ENCODE peak calls at places on chromosomes 13 and 19, in nine cellular contexts. W is left lung, V is psoas muscle, Z is GM23248, B is astrocyte, Q is suprapubic skin, D is IMR-90, I is fibroblast of lung, E is right lobe of liver. M is an unnamed sample.

GRCh38 chr13:80180745-80181144 is 160.2 kb downstream of the SPRY2 start:
- DNase-seq in W (no peak), V (no peak), Z (no peak), B (no peak), Q (no peak), D (no peak), I (no peak), E (no peak), M (no peak)

GRCh38 chr19:51027873-51028272 is 1.5 kb upstream of the KLK11 start:
- DNase-seq in W (no peak), V (no peak), Z (no peak), B (no peak), Q (no peak), D (no peak), I (no peak), E (no peak), M (no peak)

GRCh38 chr19:40411125-40411842 is 1.9 kb downstream of the PRX start:
- DNase-seq in W (no peak), V (peak; percentile 68), Z (no peak), B (no peak), Q (no peak), D (no peak), I (no peak), E (no peak), M (no peak)

GRCh38 chr13:97440598-97440997 is 6.6 kb downstream of the RAP2A start:
- DNase-seq in W (no peak), V (no peak), Z (peak; percentile 57), B (peak; percentile 29), Q (no peak), D (peak; percentile 44), I (no peak), E (no peak), M (no peak)

GRCh38 chr19:31985001-31985605 is 360.3 kb upstream of the ZNF507 start:
- DNase-seq in W (no peak), V (no peak), Z (no peak), B (no peak), Q (no peak), D (no peak), I (peak; percentile 34), E (no peak), M (no peak)

GRCh38 chr19:6662692-6663091 is 7.3 kb downstream of the TNFSF14 start:
- DNase-seq in W (no peak), V (no peak), Z (no peak), B (no peak), Q (no peak), D (no peak), I (no peak), E (no peak), M (no peak)

GRCh38 chr13:77696006-77696862 is 1.3 kb upstream of the SLAIN1 start:
- DNase-seq in W (no peak), V (no peak), Z (no peak), B (no peak), Q (no peak), D (no peak), I (no peak), E (no peak), M (peak; percentile 70)

GRCh38 chr13:44649118-44649455 is 73.0 kb upstream of the TSC22D1 start:
- DNase-seq in W (no peak), V (no peak), Z (no peak), B (no peak), Q (no peak), D (no peak), I (no peak), E (no peak), M (no peak)

GRCh38 chr19:34274827-34275625 is 20.7 kb downstream of the GARRE1 start:
- DNase-seq in W (no peak), V (no peak), Z (peak; percentile 90), B (peak; percentile 97), Q (no peak), D (peak; percentile 96), I (peak; percentile 87), E (no peak), M (peak; percentile 86)

GRCh38 chr19:574658-575526 is 2.5 kb downstream of the BSG start:
- DNase-seq in W (peak; percentile 80), V (peak; percentile 38), Z (peak; percentile 68), B (peak; percentile 58), Q (no peak), D (peak; percentile 59), I (peak; percentile 58), E (peak; percentile 67), M (no peak)

GRCh38 chr19:46975011-46975917 is 44.4 kb upstream of the NPAS1 start:
- DNase-seq in W (no peak), V (no peak), Z (no peak), B (peak; percentile 47), Q (no peak), D (no peak), I (no peak), E (no peak), M (peak; percentile 80)
- H3K4me1 ChIP-seq in W (peaks cover 28% of the 10 kb centered on the region), V (peaks cover 85% of the 10 kb centered on the region), Z (peaks cover 66% of the 10 kb centered on the region), B (peaks cover 48% of the 10 kb centered on the region), Q (peaks cover 70% of the 10 kb centered on the region), D (peaks cover 35% of the 10 kb centered on the region), I (peaks cover 32% of the 10 kb centered on the region), E (peaks cover 47% of the 10 kb centered on the region), M (peaks cover 57% of the 10 kb centered on the region)

GRCh38 chr19:13095934-13096890 is 6.4 kb downstream of the LYL1 start:
- DNase-seq in W (peak; percentile 88), V (no peak), Z (no peak), B (no peak), Q (no peak), D (no peak), I (no peak), E (peak; percentile 74), M (no peak)

GRCh38 chr19:13095393-13095784 is 7.3 kb downstream of the LYL1 start:
- DNase-seq in W (peak; percentile 88), V (no peak), Z (no peak), B (no peak), Q (no peak), D (no peak), I (no peak), E (no peak), M (no peak)

GRCh38 chr19:13098291-13099072 is 4.2 kb downstream of the LYL1 start:
- DNase-seq in W (no peak), V (no peak), Z (peak; percentile 77), B (no peak), Q (no peak), D (no peak), I (peak; percentile 58), E (no peak), M (peak; percentile 55)

GRCh38 chr19:13097331-13098258 is 5.1 kb downstream of the LYL1 start:
- DNase-seq in W (peak; percentile 91), V (peak; percentile 68), Z (peak; percentile 73), B (no peak), Q (no peak), D (no peak), I (no peak), E (peak; percentile 73), M (no peak)

DNA sequence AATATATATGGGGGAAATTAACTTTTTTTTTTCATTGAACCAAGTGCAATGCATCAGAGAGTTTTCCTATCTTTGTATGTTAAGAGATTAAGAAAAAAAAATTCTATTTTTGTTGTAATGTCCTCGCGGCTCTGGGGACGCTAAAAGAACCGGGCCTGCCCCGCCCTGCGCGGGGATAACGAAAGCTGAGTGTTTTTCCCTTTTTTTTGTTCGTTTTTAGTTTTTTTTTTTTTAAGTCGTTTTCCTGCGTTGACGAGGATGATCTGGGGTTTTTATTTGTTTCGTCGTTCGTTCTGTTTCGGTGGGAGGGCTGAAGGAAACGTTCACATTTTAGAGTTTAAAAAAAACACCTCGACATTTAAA is 5.7 kb downstream of the LYL1 start:
- DNase-seq in W (no peak), V (no peak), Z (no peak), B (no peak), Q (no peak), D (no peak), I (no peak), E (no peak), M (no peak)
- H3K4me1 ChIP-seq in W (peaks cover 22% of the 10 kb centered on the region), V (peaks cover 22% of the 10 kb centered on the region), Z (peaks cover 12% of the 10 kb centered on the region), B (peaks cover 24% of the 10 kb centered on the region), Q (peaks cover 90% of the 10 kb centered on the region), D (peaks cover 2% of the 10 kb centered on the region), I (peaks cover 2% of the 10 kb centered on the region), E (peaks cover 20% of the 10 kb centered on the region), M (peaks cover 23% of the 10 kb centered on the region)

DNA sequence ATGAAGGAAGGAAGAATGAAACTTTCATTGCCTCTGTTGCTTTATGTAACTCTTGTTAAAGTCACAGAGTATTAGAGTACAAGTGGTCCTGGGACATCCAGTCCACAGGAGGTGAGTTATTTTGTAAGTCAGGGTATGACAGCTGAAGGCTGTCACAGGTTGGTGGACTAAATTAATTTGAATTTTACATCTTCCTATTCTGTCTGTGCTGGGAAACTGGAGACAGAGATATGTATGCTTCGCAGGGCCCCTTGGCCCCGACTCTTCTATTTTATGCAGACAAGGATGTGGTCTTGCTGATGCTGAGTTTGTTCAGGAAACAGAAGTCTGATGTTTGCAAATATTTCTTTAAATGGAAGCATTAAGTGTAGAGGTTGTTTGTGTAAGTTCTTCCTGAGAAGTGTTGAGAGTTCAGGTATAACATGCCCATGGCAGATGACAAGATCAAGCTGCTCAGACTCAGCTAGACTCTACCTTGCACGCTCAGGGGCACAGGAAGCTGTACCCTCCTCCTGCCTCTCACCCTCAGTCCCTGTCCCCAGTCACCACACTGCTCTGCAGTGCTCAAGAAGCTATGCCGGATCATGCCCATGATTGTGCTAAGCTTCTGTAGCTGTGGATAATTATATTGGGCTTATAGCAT is 23.4 kb downstream of the RASL11A start:
- DNase-seq in W (no peak), V (no peak), Z (no peak), B (no peak), Q (peak; percentile 16), D (no peak), I (no peak), E (no peak), M (no peak)
- H3K4me1 ChIP-seq in W (no peaks in the 10 kb centered on the region), V (no peaks in the 10 kb centered on the region), Z (no peaks in the 10 kb centered on the region), B (no peaks in the 10 kb centered on the region), Q (no peaks in the 10 kb centered on the region), D (no peaks in the 10 kb centered on the region), I (no peaks in the 10 kb centered on the region), E (no peaks in the 10 kb centered on the region), M (no peaks in the 10 kb centered on the region)

GRCh38 chr19:3026768-3027167 is 2.3 kb downstream of the TLE2 start:
- DNase-seq in W (no peak), V (no peak), Z (no peak), B (no peak), Q (no peak), D (no peak), I (no peak), E (no peak), M (no peak)

GRCh38 chr19:3025516-3025890 is 3.6 kb downstream of the TLE2 start:
- DNase-seq in W (no peak), V (no peak), Z (no peak), B (no peak), Q (no peak), D (no peak), I (no peak), E (no peak), M (no peak)

GRCh38 chr19:3024870-3025515 is 4.1 kb downstream of the TLE2 start:
- DNase-seq in W (no peak), V (no peak), Z (no peak), B (no peak), Q (no peak), D (no peak), I (no peak), E (no peak), M (no peak)

GRCh38 chr19:3027292-3027691 is 1.8 kb downstream of the TLE2 start:
- DNase-seq in W (no peak), V (no peak), Z (no peak), B (no peak), Q (no peak), D (no peak), I (no peak), E (no peak), M (no peak)

DNA sequence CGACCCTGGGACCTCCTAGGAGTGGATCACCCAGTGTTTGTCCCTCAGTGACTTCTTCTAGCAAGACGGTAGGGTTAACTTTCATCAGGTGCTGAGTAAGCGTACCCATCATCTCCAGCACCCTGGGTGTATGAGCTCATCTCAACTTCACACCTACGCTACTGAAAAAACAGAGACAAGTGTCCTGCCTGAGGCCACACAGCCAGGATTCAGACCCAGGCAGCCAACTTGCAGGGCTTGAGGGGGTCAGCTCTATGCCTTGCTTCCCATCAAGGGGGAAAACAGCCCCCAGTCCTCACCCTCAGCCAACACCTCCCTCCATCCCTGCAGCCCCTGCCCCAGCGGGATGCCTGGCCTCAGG is 4.6 kb downstream of the TLE2 start:
- DNase-seq in W (no peak), V (no peak), Z (no peak), B (no peak), Q (no peak), D (no peak), I (no peak), E (no peak), M (no peak)
- H3K4me1 ChIP-seq in W (peaks cover 4% of the 10 kb centered on the region), V (no peaks in the 10 kb centered on the region), Z (no peaks in the 10 kb centered on the region), B (no peaks in the 10 kb centered on the region), Q (peaks cover 17% of the 10 kb centered on the region), D (no peaks in the 10 kb centered on the region), I (no peaks in the 10 kb centered on the region), E (peaks cover 2% of the 10 kb centered on the region), M (peaks cover 6% of the 10 kb centered on the region)